ENCODE peak calls at places on chromosome 15, in five cellular contexts. O, Y, J, F and Z are unnamed samples.

GRCh38 chr15:42144841-42145375 is 11.5 kb downstream of the PLA2G4F start:
- DNase-seq in Y (no peak), O (no peak), F (no peak), J (no peak), Z (no peak)

GRCh38 chr15:92383528-92384326 is 10.0 kb upstream of the ST8SIA2 start:
- DNase-seq in Y (no peak), O (peak), J (no peak), F (no peak), Z (no peak)

GRCh38 chr15:55289011-55289572 is 521 bp downstream of the RAB27A start:
- DNase-seq in F (peak), O (peak), Y (peak), J (no peak), Z (no peak)

GRCh38 chr15:67792250-67792942 is 32.9 kb upstream of the SKOR1 start:
- DNase-seq in O (no peak), Y (no peak), J (no peak), F (no peak), Z (no peak)

GRCh38 chr15:48590704-48591103 is 54.8 kb downstream of the FBN1 start:
- DNase-seq in J (no peak), Y (no peak), O (no peak), F (no peak), Z (no peak)

GRCh38 chr15:40217166-40217785 is 21.6 kb upstream of the PAK6 start:
- DNase-seq in O (peak), Y (peak), F (peak), J (peak), Z (peak)

GRCh38 chr15:38699633-38700230 is 135.1 kb upstream of the RASGRP1 start:
- DNase-seq in O (peak), Y (peak), F (peak), J (peak), Z (no peak)

GRCh38 chr15:66123799-66124198 is 129.8 kb downstream of the MEGF11 start:
- DNase-seq in O (no peak), F (no peak), J (no peak), Y (no peak), Z (no peak)

GRCh38 chr15:74307827-74308642 is 59.4 kb downstream of the CYP11A1 start:
- DNase-seq in J (no peak), F (peak), O (peak), Y (peak), Z (no peak)

GRCh38 chr15:53739651-53740050 is 19.8 kb downstream of the WDR72 start:
- DNase-seq in O (peak), F (peak), Y (no peak), J (no peak), Z (no peak)
- H3K4me3 ChIP-seq in O (no peak), F (no peak), Y (no peak), J (no peak), Z (no peak)

GRCh38 chr15:100306098-100306497 is 35.7 kb downstream of the ADAMTS17 start:
- DNase-seq in J (no peak), O (no peak), Y (no peak), F (no peak), Z (no peak)
- H3K27ac ChIP-seq in J (no peak), O (no peak), Y (no peak), F (no peak), Z (no peak)

DNA sequence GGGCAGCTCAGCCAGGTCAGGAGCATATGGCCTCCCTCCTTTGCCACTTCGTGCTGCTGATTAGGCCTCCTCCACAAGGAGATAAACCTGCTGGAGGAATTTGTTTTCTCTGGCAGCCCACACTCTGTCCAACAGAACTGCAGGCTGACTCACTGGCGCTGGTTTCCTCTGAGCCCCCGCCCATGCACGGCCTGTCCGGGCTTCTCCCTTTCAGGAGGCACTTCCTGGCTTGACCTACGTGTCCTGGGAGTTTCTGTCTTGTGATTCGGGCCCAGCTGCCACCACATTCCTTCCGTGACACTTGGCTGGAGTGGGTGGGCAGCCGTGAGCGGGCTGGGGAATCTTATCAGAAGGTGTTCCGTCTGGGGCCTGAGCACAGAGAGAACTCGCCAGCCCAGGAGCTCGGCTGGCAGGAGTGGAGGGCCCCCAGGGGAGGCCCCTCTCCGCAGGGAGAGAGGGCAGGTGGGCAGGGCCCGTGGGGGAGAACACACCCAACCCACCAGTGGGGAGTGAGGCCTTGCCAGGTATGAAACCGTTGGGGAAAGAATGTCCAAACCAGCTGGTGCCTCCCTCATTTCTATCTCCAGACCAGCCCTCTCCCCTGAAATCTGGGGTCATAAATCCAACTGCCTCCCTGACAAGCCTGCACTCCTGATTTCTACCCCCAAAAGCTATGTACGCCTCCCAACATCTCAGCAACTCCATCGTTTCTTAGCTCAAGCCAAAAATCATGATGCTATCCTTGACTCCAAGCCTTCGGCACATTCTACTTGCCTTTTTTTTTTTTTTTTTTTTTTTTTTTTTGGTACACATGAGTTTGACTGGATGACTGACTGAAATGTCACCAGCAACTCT is 110.6 kb upstream of the MEF2A start:
- DNase-seq in O (peak), J (peak), F (peak), Y (peak), Z (peak)
- H3K4me3 ChIP-seq in O (no peak), J (no peak), F (no peak), Y (no peak), Z (no peak)

GRCh38 chr15:70200003-70200410 is 102.3 kb upstream of the TLE3 start:
- DNase-seq in J (no peak), Y (no peak), O (no peak), F (no peak), Z (no peak)

GRCh38 chr15:70199601-70200000 is 101.9 kb upstream of the TLE3 start:
- DNase-seq in F (no peak), Y (no peak), O (no peak), J (no peak), Z (no peak)

GRCh38 chr15:70198441-70199123 is 100.9 kb upstream of the TLE3 start:
- DNase-seq in J (no peak), F (no peak), Y (no peak), O (no peak), Z (no peak)

GRCh38 chr15:70197945-70198361 is 100.2 kb upstream of the TLE3 start:
- DNase-seq in O (no peak), J (no peak), F (peak), Y (no peak), Z (no peak)

DNA sequence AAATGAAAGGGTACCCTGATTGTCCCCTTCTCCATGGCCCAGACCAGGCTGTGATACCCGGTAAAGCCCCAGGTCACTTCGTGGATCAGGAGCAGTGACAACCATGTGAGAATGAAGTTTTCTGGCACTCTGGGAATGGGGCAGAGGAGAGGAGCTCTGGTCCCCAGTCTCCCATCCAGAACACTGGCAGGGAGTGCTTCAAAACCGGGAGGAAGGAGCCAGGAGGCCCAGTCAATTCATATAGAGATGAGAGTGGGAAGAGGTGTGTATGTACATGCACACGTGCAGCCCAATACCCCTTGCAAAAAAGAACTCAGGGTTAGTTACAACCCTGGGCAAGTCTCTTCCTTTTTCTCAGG is 101.4 kb upstream of the TLE3 start:
- DNase-seq in J (no peak), O (no peak), Y (no peak), F (no peak), Z (no peak)
- H3K27ac ChIP-seq in J (no peak), O (no peak), Y (no peak), F (no peak), Z (no peak)